ENCODE peak calls at places on chromosomes 7 and 10, in nine cellular contexts. D, K, O, V, I, E, P, W and U are unnamed samples.

GRCh38 chr10:113283189-113283588 is 269.7 kb upstream of the HABP2 start:
- DNase-seq in D (peak; percentile 36), K (no peak), O (no peak), V (peak; percentile 48), I (no peak), E (no peak), P (no peak), W (no peak), U (no peak)

GRCh38 chr10:103682042-103682441 is 173.3 kb downstream of the SH3PXD2A start:
- DNase-seq in D (no peak), K (no peak), O (no peak), V (no peak), I (no peak), E (no peak), P (no peak), W (no peak), U (no peak)

GRCh38 chr10:86651631-86652331 is 2.6 kb upstream of the OPN4 start:
- DNase-seq in D (no peak), K (peak; percentile 16), O (peak; percentile 44), V (no peak), I (peak; percentile 67), E (peak; percentile 58), P (no peak), W (peak; percentile 42), U (no peak)

GRCh38 chr10:72847681-72848080 is 45.9 kb upstream of the OIT3 start:
- DNase-seq in D (no peak), K (no peak), O (no peak), V (no peak), I (no peak), E (no peak), P (no peak), W (no peak), U (peak; percentile 38)

GRCh38 chr10:22259280-22259679 is 41.5 kb upstream of the EBLN1 start:
- DNase-seq in D (peak; percentile 48), K (no peak), O (no peak), V (no peak), I (no peak), E (no peak), P (no peak), W (no peak), U (no peak)

GRCh38 chr7:149475121-149476045 is 14.5 kb upstream of the ZNF777 start:
- DNase-seq in D (no peak), K (no peak), O (no peak), V (no peak), I (no peak), E (no peak), P (no peak), W (no peak), U (no peak)

GRCh38 chr10:84232376-84232775 is 7.0 kb upstream of the LRIT2 start:
- DNase-seq in D (no peak), K (no peak), O (peak; percentile 74), V (no peak), I (no peak), E (no peak), P (no peak), W (no peak), U (no peak)

GRCh38 chr10:80498039-80498832 is 39.5 kb upstream of the SH2D4B start:
- DNase-seq in D (no peak), K (no peak), O (no peak), V (no peak), I (no peak), E (no peak), P (no peak), W (no peak), U (no peak)

GRCh38 chr10:33612551-33612950 is 278.1 kb upstream of the NRP1 start:
- DNase-seq in D (no peak), K (no peak), O (no peak), V (no peak), I (no peak), E (no peak), P (no peak), W (no peak), U (no peak)

GRCh38 chr10:120516426-120516825 is 59.4 kb downstream of the PLPP4 start:
- DNase-seq in D (no peak), K (no peak), O (no peak), V (no peak), I (no peak), E (no peak), P (no peak), W (no peak), U (no peak)

GRCh38 chr7:140348161-140348849 is 50.0 kb downstream of the SLC37A3 start:
- DNase-seq in D (no peak), K (no peak), O (no peak), V (no peak), I (no peak), E (no peak), P (no peak), W (no peak), U (no peak)

GRCh38 chr10:76303682-76304316 is 872.4 kb downstream of the LRMDA start:
- DNase-seq in D (peak; percentile 89), K (peak; percentile 78), O (peak; percentile 80), V (peak; percentile 28), I (no peak), E (peak; percentile 80), P (peak; percentile 83), W (peak; percentile 60), U (peak; percentile 63)

GRCh38 chr7:151423226-151423625 is 13.4 kb upstream of the WDR86 start:
- DNase-seq in D (no peak), K (no peak), O (no peak), V (no peak), I (no peak), E (no peak), P (no peak), W (no peak), U (no peak)

GRCh38 chr7:94284120-94284519 is 110.6 kb upstream of the COL1A2 start:
- DNase-seq in D (no peak), K (no peak), O (no peak), V (no peak), I (no peak), E (no peak), P (no peak), W (no peak), U (no peak)

GRCh38 chr7:142800103-142800502 is 29.3 kb downstream of the PRSS2 start:
- DNase-seq in D (no peak), K (no peak), O (no peak), V (no peak), I (no peak), E (no peak), P (no peak), W (no peak), U (no peak)

GRCh38 chr10:124705021-124705740 is 39.0 kb downstream of the FAM53B start:
- DNase-seq in D (no peak), K (no peak), O (no peak), V (no peak), I (peak; percentile 68), E (no peak), P (no peak), W (no peak), U (peak; percentile 77)

GRCh38 chr7:159051916-159052315 is 92.8 kb downstream of the VIPR2 start:
- DNase-seq in D (no peak), K (no peak), O (no peak), V (no peak), I (no peak), E (no peak), P (no peak), W (no peak), U (no peak)

GRCh38 chr7:37117261-37117660 is 331.4 kb downstream of the ELMO1 start:
- DNase-seq in D (peak; percentile 80), K (no peak), O (no peak), V (no peak), I (no peak), E (no peak), P (no peak), W (no peak), U (no peak)

GRCh38 chr7:55066938-55067337 is 48.1 kb downstream of the EGFR start:
- DNase-seq in D (no peak), K (no peak), O (no peak), V (no peak), I (no peak), E (no peak), P (no peak), W (no peak), U (no peak)
- TF ChIP-seq CTCF in D (no peak), K (no peak), O (no peak), V (no peak), I (no peak), E (no peak), P (no peak), W (no peak), U (no peak)

DNA sequence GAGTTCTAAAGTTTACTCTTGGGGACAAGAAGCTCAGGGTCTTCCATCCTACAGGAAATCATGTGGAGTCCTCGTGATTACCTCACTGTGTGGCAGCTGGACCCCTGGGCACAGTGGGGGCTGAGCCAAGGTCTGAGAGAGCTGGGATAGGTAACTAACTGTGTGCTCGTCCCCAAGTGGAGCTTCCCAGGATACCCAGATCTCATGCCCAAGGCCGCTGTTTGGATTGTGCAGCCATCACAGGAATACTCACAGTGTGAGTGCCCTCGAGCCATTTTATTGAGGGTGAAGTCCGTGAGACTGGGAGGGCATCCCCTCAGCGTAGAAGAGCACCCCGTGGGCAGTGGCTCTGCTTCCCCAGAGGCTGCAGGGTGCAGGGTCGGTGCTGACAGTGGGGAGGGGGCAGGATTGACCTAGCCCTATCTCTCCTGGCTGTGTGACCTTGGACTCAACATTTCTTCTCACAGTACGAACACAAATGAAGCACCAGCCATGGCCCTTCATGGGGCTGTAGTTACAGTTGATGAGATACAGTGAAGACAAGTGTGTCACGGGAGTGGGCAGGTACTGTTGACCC is 69.6 kb upstream of the LEP start:
- DNase-seq in D (no peak), K (no peak), O (peak; percentile 61), V (no peak), I (no peak), E (no peak), P (no peak), W (no peak), U (no peak)
- TF ChIP-seq POLR2AphosphoS5 in D (no peak), K (no peak), O (no peak), V (no peak), I (no peak), E (no peak), P (no peak), W (no peak), U (no peak)

GRCh38 chr7:44123190-44124003 is at the start of gene POLD2:
- DNase-seq in D (peak; percentile 98), K (peak; percentile 97), O (peak; percentile 99), V (peak; percentile 88), I (peak; percentile 99), E (peak; percentile 99), P (peak; percentile 97), W (peak; percentile 97), U (peak; percentile 88)
- TF ChIP-seq CTCF in D (no peak), K (no peak), O (no peak), V (no peak), I (no peak), E (no peak), P (no peak), W (peak; percentile 23), U (no peak)

DNA sequence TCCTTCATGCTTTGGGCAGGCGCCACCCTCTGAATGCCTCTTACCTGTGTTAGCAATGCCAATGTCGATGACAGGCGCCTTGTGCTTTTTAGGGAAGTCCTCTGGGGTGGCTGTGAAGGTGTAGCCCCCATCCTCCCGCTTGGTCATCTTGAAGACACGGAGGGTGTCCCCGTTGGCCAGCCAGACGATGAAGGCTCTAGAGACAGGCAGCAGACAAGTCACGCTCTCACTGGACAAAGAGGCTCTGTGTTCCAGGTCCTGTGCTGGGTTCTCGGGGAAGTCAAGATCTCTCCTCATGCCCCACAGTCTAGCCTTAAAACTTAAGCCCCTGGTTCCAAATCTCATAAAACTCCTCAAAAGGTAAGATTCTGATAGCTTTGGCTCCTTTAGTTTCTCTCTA is 5.1 kb downstream of the TBL2 start:
- DNase-seq in D (no peak), K (no peak), O (no peak), V (no peak), I (peak; percentile 51), E (no peak), P (no peak), W (no peak), U (no peak)
- TF ChIP-seq POLR2AphosphoS5 in D (no peak), K (no peak), O (no peak), V (no peak), I (no peak), E (no peak), P (no peak), W (no peak), U (no peak)